ENCODE peak calls at places on chromosomes 2 and 18, in four cellular contexts. One of them, this sample, is unnamed.
A peak's percentile ranks its signal among the peaks of the same experiment; 100 is the strongest.

GRCh38 chr2:44655401-44655864 is 286.1 kb upstream of the SIX3 start:
- DNase-seq in Kasumi-1: no peak
- DNase-seq in retina: peak; percentile 70
- DNase-seq in AG04450: no peak
- DNase-seq in this sample: no peak

GRCh38 chr2:164661349-164661748 is 40.1 kb upstream of the GRB14 start:
- DNase-seq in Kasumi-1: no peak
- DNase-seq in retina: no peak
- DNase-seq in AG04450: no peak
- DNase-seq in this sample: no peak

GRCh38 chr2:168712053-168712452 is 90.4 kb upstream of the NOSTRIN start:
- DNase-seq in Kasumi-1: peak; percentile 91
- DNase-seq in retina: no peak
- DNase-seq in AG04450: no peak
- DNase-seq in this sample: peak; percentile 28

GRCh38 chr2:220779918-220780317 is 792.2 kb downstream of the EPHA4 start:
- DNase-seq in Kasumi-1: no peak
- DNase-seq in retina: no peak
- DNase-seq in AG04450: peak; percentile 74
- DNase-seq in this sample: no peak

GRCh38 chr18:72830109-72830508 is 37.7 kb downstream of the NETO1 start:
- DNase-seq in Kasumi-1: peak; percentile 8
- DNase-seq in retina: peak; percentile 12
- DNase-seq in AG04450: no peak
- DNase-seq in this sample: peak; percentile 87

GRCh38 chr2:70698847-70699246 is 69.2 kb downstream of the ADD2 start:
- DNase-seq in Kasumi-1: no peak
- DNase-seq in retina: no peak
- DNase-seq in AG04450: no peak
- DNase-seq in this sample: no peak

GRCh38 chr2:218644721-218645120 is 14.7 kb downstream of the ZNF142 start:
- DNase-seq in Kasumi-1: no peak
- DNase-seq in retina: no peak
- DNase-seq in AG04450: no peak
- DNase-seq in this sample: no peak

GRCh38 chr2:224520064-224520463 is 65.1 kb downstream of the CUL3 start:
- DNase-seq in Kasumi-1: no peak
- DNase-seq in retina: no peak
- DNase-seq in AG04450: peak; percentile 80
- DNase-seq in this sample: no peak

GRCh38 chr2:199303814-199304213 is 153.9 kb downstream of the SATB2 start:
- DNase-seq in Kasumi-1: no peak
- DNase-seq in retina: no peak
- DNase-seq in AG04450: peak; percentile 61
- DNase-seq in this sample: no peak

GRCh38 chr18:49447810-49448745 is 12.4 kb downstream of the DYM start:
- DNase-seq in Kasumi-1: peak; percentile 87
- DNase-seq in retina: no peak
- DNase-seq in AG04450: no peak
- DNase-seq in this sample: peak; percentile 39

GRCh38 chr18:32468147-32468845 is 2.4 kb downstream of the GAREM1 start:
- DNase-seq in Kasumi-1: no peak
- DNase-seq in retina: no peak
- DNase-seq in AG04450: no peak
- DNase-seq in this sample: peak; percentile 7

GRCh38 chr2:241454837-241455485 is 53.4 kb downstream of the STK25 start:
- DNase-seq in Kasumi-1: no peak
- DNase-seq in retina: no peak
- DNase-seq in AG04450: no peak
- DNase-seq in this sample: no peak

GRCh38 chr2:44283116-44283666 is 7.9 kb downstream of the SLC3A1 start:
- DNase-seq in Kasumi-1: no peak
- DNase-seq in retina: no peak
- DNase-seq in AG04450: no peak
- DNase-seq in this sample: no peak

GRCh38 chr18:66646622-66647021 is 42.7 kb upstream of the CDH19 start:
- DNase-seq in Kasumi-1: no peak
- DNase-seq in retina: no peak
- DNase-seq in AG04450: no peak
- DNase-seq in this sample: no peak

GRCh38 chr2:70651014-70651413 is 97.4 kb upstream of the TGFA start:
- DNase-seq in Kasumi-1: no peak
- DNase-seq in retina: no peak
- DNase-seq in AG04450: no peak
- DNase-seq in this sample: no peak

GRCh38 chr2:162242586-162243304 is 500 bp downstream of the FAP start:
- DNase-seq in Kasumi-1: no peak
- DNase-seq in retina: peak; percentile 7
- DNase-seq in AG04450: peak; percentile 68
- DNase-seq in this sample: no peak

GRCh38 chr2:225570000-225570399 is 170.5 kb downstream of the NYAP2 start:
- DNase-seq in Kasumi-1: no peak
- DNase-seq in retina: no peak
- DNase-seq in AG04450: no peak
- DNase-seq in this sample: no peak

GRCh38 chr2:189751080-189751658 is 11.4 kb downstream of the OSGEPL1 start:
- DNase-seq in Kasumi-1: peak; percentile 69
- DNase-seq in retina: peak; percentile 18
- DNase-seq in AG04450: no peak
- DNase-seq in this sample: peak; percentile 55

GRCh38 chr18:22032392-22032961 is 136.9 kb upstream of the GATA6 start:
- DNase-seq in Kasumi-1: no peak
- DNase-seq in retina: no peak
- DNase-seq in AG04450: peak; percentile 49
- DNase-seq in this sample: no peak

GRCh38 chr18:46627136-46627535 is 29.9 kb downstream of the LOXHD1 start:
- DNase-seq in Kasumi-1: no peak
- DNase-seq in retina: no peak
- DNase-seq in AG04450: no peak
- DNase-seq in this sample: no peak

GRCh38 chr2:127674241-127675209 is 805 bp downstream of the LIMS2 start:
- DNase-seq in Kasumi-1: no peak
- DNase-seq in retina: peak; percentile 57
- DNase-seq in AG04450: no peak
- DNase-seq in this sample: peak; percentile 59

GRCh38 chr2:240856151-240856980 is 12.3 kb upstream of the AGXT start:
- DNase-seq in Kasumi-1: no peak
- DNase-seq in retina: no peak
- DNase-seq in AG04450: no peak
- DNase-seq in this sample: peak; percentile 42

GRCh38 chr2:38233231-38233983 is 143.7 kb downstream of the ATL2 start:
- DNase-seq in Kasumi-1: no peak
- DNase-seq in retina: no peak
- DNase-seq in AG04450: no peak
- DNase-seq in this sample: no peak

GRCh38 chr18:55587341-55588000 is 521 bp downstream of the TCF4 start:
- DNase-seq in Kasumi-1: no peak
- DNase-seq in retina: peak; percentile 65
- DNase-seq in AG04450: no peak
- DNase-seq in this sample: peak; percentile 80

GRCh38 chr2:198807131-198807530 is 650.6 kb downstream of the SATB2 start:
- DNase-seq in Kasumi-1: no peak
- DNase-seq in retina: no peak
- DNase-seq in AG04450: no peak
- DNase-seq in this sample: no peak

GRCh38 chr2:107986278-107987217 is at the start of gene SLC5A7:
- DNase-seq in Kasumi-1: no peak
- DNase-seq in retina: peak; percentile 50
- DNase-seq in AG04450: no peak
- DNase-seq in this sample: peak; percentile 39

GRCh38 chr18:3832211-3832610 is 382.2 kb downstream of the TGIF1 start:
- DNase-seq in Kasumi-1: no peak
- DNase-seq in retina: no peak
- DNase-seq in AG04450: no peak
- DNase-seq in this sample: no peak

GRCh38 chr2:150076281-150076680 is 411.2 kb downstream of the RND3 start:
- DNase-seq in Kasumi-1: no peak
- DNase-seq in retina: no peak
- DNase-seq in AG04450: no peak
- DNase-seq in this sample: no peak

GRCh38 chr2:111095426-111095825 is 25.3 kb upstream of the BCL2L11 start:
- DNase-seq in Kasumi-1: no peak
- DNase-seq in retina: no peak
- DNase-seq in AG04450: no peak
- DNase-seq in this sample: no peak

GRCh38 chr2:15733867-15734765 is 142.4 kb downstream of the DDX1 start:
- DNase-seq in Kasumi-1: no peak
- DNase-seq in retina: no peak
- DNase-seq in AG04450: no peak
- DNase-seq in this sample: no peak

GRCh38 chr18:58044370-58045264 is 591 bp downstream of the NEDD4L start:
- DNase-seq in Kasumi-1: peak; percentile 42
- DNase-seq in retina: peak; percentile 82
- DNase-seq in AG04450: no peak
- DNase-seq in this sample: peak; percentile 82